ENCODE peak calls at places on chromosome 2, in ten cellular contexts. E is dermis microvascular lymphatic vessel endothelial cell, J is C1 segment of cervical spinal cord, N is NCI-H2227 treated with DMSO at 0.1 percent for 48 hours, H is KBM-7, W is HEK293T, D is nucleus accumbens, L is left colon, T is KG1, K is AG08395. R is an unnamed sample.

GRCh38 chr2:165114345-165114943 is 89.4 kb downstream of the SCN3A start:
- DNase-seq in T (no peak), D (no peak), E (no peak), W (no peak), K (peak; percentile 3), J (no peak), N (no peak), L (no peak), H (no peak), R (no peak)

GRCh38 chr2:44267269-44268258 is 7.7 kb upstream of the SLC3A1 start:
- DNase-seq in J (no peak), K (peak; percentile 33), W (no peak), D (no peak), N (no peak), T (no peak), L (no peak), H (no peak), E (no peak), R (no peak)

GRCh38 chr2:206790311-206790935 is 25.0 kb downstream of the FASTKD2 start:
- DNase-seq in W (no peak), D (no peak), J (no peak), T (no peak), E (no peak), N (no peak), L (no peak), K (peak; percentile 19), H (no peak), R (no peak)

GRCh38 chr2:46985512-46985911 is 69.9 kb upstream of the MCFD2 start:
- DNase-seq in L (no peak), K (peak; percentile 51), J (no peak), T (no peak), W (no peak), D (no peak), H (no peak), E (peak; percentile 62), N (no peak), R (no peak)

GRCh38 chr2:227228061-227228667 is 63.7 kb downstream of the COL4A3 start:
- DNase-seq in E (no peak), J (no peak), W (no peak), H (no peak), T (no peak), K (no peak), D (no peak), N (no peak), L (peak; percentile 37), R (peak; percentile 46)

GRCh38 chr2:238265605-238266004 is 22.8 kb downstream of the PER2 start:
- DNase-seq in N (no peak), W (no peak), E (no peak), K (no peak), T (no peak), J (no peak), D (no peak), H (no peak), L (no peak), R (no peak)

GRCh38 chr2:181250691-181251090 is 206.5 kb upstream of the ITGA4 start:
- DNase-seq in D (no peak), K (no peak), T (no peak), N (no peak), E (no peak), W (no peak), H (no peak), J (no peak), L (no peak), R (no peak)

GRCh38 chr2:30686000-30686399 is 121.2 kb downstream of the CAPN13 start:
- DNase-seq in E (no peak), T (no peak), N (peak; percentile 47), J (no peak), W (peak; percentile 34), D (no peak), K (no peak), L (no peak), H (no peak), R (peak; percentile 83)

GRCh38 chr2:236711440-236711839 is 141.8 kb downstream of the ACKR3 start:
- DNase-seq in D (no peak), N (no peak), K (peak; percentile 87), W (no peak), E (no peak), L (no peak), J (no peak), H (no peak), T (no peak), R (no peak)

GRCh38 chr2:111972955-111973565 is 74.7 kb downstream of the MERTK start:
- DNase-seq in E (peak; percentile 4), D (no peak), H (no peak), K (no peak), L (peak; percentile 27), W (no peak), N (no peak), J (no peak), T (no peak), R (no peak)

GRCh38 chr2:105308785-105309540 is 20.6 kb downstream of the TGFBRAP1 start:
- DNase-seq in E (no peak), K (no peak), T (no peak), D (peak; percentile 5), H (peak; percentile 69), L (no peak), J (no peak), N (no peak), W (no peak), R (no peak)

GRCh38 chr2:105038383-105039061 is 653 bp downstream of the MRPS9 start:
- DNase-seq in W (no peak), T (no peak), D (no peak), K (no peak), H (no peak), J (peak; percentile 29), E (no peak), L (no peak), N (peak; percentile 25), R (no peak)

GRCh38 chr2:64939332-64939917 is 49.8 kb upstream of the SLC1A4 start:
- DNase-seq in D (no peak), N (no peak), L (no peak), H (no peak), K (no peak), J (no peak), W (no peak), E (no peak), T (no peak), R (no peak)

GRCh38 chr2:241372376-241372992 is 16.4 kb downstream of the FARP2 start:
- DNase-seq in N (no peak), T (no peak), L (no peak), W (no peak), H (no peak), D (no peak), K (no peak), J (no peak), E (no peak), R (no peak)

GRCh38 chr2:86314125-86314524 is 23.3 kb downstream of the REEP1 start:
- DNase-seq in W (no peak), L (no peak), D (no peak), H (no peak), T (no peak), N (no peak), E (no peak), J (no peak), K (no peak), R (no peak)